ENCODE peak calls at places on chromosome 10, in nine cellular contexts. J is GM23338, A is cardiac muscle cell, Q is hepatocyte, U is GM12878, M is heart left ventricle, H is fibroblast of lung, F is dorsolateral prefrontal cortex, C is SK-N-SH. N is an unnamed sample.

GRCh38 chr10:109025187-109025586 is 898.1 kb downstream of the XPNPEP1 start:
- DNase-seq in F (no peak), C (no peak), M (no peak), H (no peak), A (no peak), U (no peak), Q (no peak), J (no peak), N (no peak)

GRCh38 chr10:50538473-50539398 is 85.0 kb downstream of the SGMS1 start:
- DNase-seq in H (no peak), Q (no peak), M (peak; percentile 35), U (no peak), F (peak; percentile 85), J (no peak), A (no peak), C (no peak), N (no peak)

GRCh38 chr10:3782099-3782455 is 2.9 kb downstream of the KLF6 start:
- DNase-seq in F (no peak), M (no peak), U (no peak), Q (no peak), C (no peak), J (no peak), A (peak; percentile 81), H (no peak), N (peak; percentile 35)

GRCh38 chr10:88952647-88953111 is at the start of gene ACTA2:
- DNase-seq in F (no peak), A (peak; percentile 85), M (peak; percentile 50), J (no peak), H (peak; percentile 67), Q (peak; percentile 25), C (peak; percentile 38), U (no peak), N (peak; percentile 43)

GRCh38 chr10:86339226-86339865 is 27.2 kb downstream of the GRID1 start:
- DNase-seq in A (no peak), M (no peak), Q (no peak), H (no peak), U (no peak), F (no peak), J (no peak), C (no peak), N (no peak)

GRCh38 chr10:96334888-96335526 is 23.8 kb downstream of the OPALIN start:
- DNase-seq in U (no peak), A (peak; percentile 56), C (peak; percentile 47), F (no peak), Q (peak; percentile 78), J (peak; percentile 84), M (no peak), H (peak; percentile 55), N (peak; percentile 35)

GRCh38 chr10:99595770-99596465 is 24.3 kb downstream of the SLC25A28 start:
- DNase-seq in Q (peak; percentile 31), C (no peak), M (no peak), F (no peak), J (peak; percentile 33), H (no peak), A (no peak), U (no peak), N (no peak)

GRCh38 chr10:91756286-91756685 is 41.9 kb upstream of the TNKS2 start:
- DNase-seq in J (no peak), H (peak; percentile 90), C (no peak), Q (no peak), M (no peak), A (peak; percentile 56), F (no peak), U (no peak), N (no peak)

GRCh38 chr10:97778452-97779302 is 6.9 kb upstream of the SFRP5 start:
- DNase-seq in M (no peak), H (no peak), A (no peak), F (no peak), J (peak; percentile 38), Q (no peak), U (no peak), C (no peak), N (no peak)

GRCh38 chr10:62560207-62560819 is 186.1 kb downstream of the ZNF365 start:
- DNase-seq in J (peak; percentile 4), U (no peak), H (peak; percentile 87), Q (peak; percentile 30), A (peak; percentile 85), M (no peak), C (no peak), F (no peak), N (no peak)

GRCh38 chr10:62559481-62560206 is 185.5 kb downstream of the ZNF365 start:
- DNase-seq in Q (no peak), C (no peak), J (no peak), F (no peak), A (peak; percentile 49), M (no peak), H (no peak), U (no peak), N (no peak)

DNA sequence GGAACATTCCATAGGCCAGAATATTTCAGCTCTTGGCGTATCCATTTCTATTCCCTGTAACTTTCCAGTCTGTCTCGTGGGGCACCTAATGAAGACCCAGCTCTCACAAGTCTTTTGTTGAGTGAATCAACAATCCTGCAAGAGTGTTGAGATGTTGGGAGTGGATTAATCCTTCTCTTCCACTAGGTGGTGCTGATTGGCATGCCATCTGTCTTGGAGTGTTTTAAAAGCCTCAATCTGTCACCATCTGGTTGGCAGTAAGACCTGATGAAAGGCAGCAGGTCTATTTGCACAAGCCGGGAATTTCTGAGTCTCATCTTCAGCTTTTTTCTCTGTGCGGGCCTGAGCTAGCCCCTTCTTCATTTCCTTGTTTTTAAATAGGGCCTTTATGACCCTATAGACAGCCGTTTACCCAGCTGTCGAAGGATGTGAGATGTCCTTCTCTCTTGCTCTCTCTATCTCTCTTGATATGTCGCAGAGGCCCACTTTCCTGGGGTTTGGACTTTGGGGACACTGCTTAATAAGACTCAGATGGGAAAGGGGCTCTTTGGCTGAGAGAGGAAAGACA is 180.5 kb downstream of the ZNF365 start:
- DNase-seq in F (no peak), C (peak; percentile 33), M (no peak), H (peak; percentile 55), Q (peak; percentile 56), U (no peak), A (peak; percentile 71), J (peak; percentile 77), N (peak; percentile 21)
- TF ChIP-seq CTCF in F (peak; percentile 50), C (peak; percentile 69), M (peak; percentile 49), H (peak; percentile 44), Q (peak; percentile 49), U (peak; percentile 63), A (peak; percentile 66), J (peak; percentile 64), N (peak; percentile 39)

DNA sequence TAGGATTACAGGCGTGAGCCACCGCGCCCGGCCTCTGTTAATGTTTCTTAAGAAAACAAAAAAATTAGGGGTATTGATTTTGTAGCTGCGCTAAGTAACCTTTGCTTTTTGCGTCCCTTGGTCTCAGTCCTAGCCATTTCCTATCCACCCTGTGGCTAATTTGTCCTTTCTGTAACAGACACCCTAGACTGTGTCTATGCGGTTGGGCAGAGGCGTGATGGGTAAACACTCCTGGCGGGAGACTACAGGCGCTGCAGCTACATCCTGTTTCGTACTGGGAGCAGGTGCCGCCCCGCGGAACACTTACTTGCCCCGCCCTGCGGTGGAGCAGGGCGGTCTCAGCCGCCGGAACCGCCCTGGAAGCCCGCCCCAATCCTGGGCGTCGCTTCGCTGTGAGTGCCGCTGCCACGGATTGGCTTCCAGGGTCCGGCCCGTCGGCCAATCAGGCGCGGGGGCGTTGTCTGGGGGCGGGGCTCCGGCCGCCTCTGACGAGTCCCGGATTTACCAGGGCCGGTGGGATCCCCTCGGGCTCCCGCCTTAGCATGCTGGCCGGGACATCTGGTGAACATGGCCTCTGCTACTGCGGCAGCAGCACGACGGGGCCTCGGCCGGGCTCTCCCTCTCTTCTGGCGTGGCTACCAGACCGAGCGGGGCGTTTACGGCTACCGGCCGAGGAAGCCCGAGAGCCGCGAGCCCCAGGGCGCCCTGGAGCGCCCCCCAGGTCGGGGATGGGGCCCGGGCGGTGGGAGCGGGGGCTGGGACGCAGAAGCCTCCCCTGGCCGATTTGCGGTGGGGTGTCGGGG is at the start of gene DHTKD1:
- DNase-seq in J (peak; percentile 99), Q (peak; percentile 99), A (peak; percentile 99), C (peak; percentile 99), M (peak; percentile 99), F (peak; percentile 98), H (peak; percentile 95), U (peak; percentile 94), N (peak; percentile 99)
- H3K27ac ChIP-seq in J (peak within 1 kb of the TSS; percentile 95), Q (peak within 1 kb of the TSS; percentile 76), A (peak within 1 kb of the TSS; percentile 91), C (peak within 1 kb of the TSS; percentile 54), M (peak within 1 kb of the TSS; percentile 91), F (peak within 1 kb of the TSS; percentile 95), H (peak within 1 kb of the TSS; percentile 64), U (peak within 1 kb of the TSS; percentile 84), N (peak within 1 kb of the TSS; percentile 56)

GRCh38 chr10:58330397-58330796 is 4.4 kb upstream of the UBE2D1 start:
- DNase-seq in J (no peak), Q (no peak), C (no peak), M (no peak), F (no peak), H (no peak), U (no peak), A (no peak), N (no peak)

GRCh38 chr10:58335306-58336005 is 650 bp downstream of the UBE2D1 start:
- DNase-seq in H (no peak), U (no peak), C (no peak), Q (peak; percentile 44), F (no peak), A (peak; percentile 28), M (peak; percentile 54), J (peak; percentile 53), N (peak; percentile 39)

GRCh38 chr10:58336242-58336641 is 1.4 kb downstream of the UBE2D1 start:
- DNase-seq in Q (no peak), H (no peak), U (no peak), J (no peak), M (no peak), F (no peak), C (no peak), A (no peak), N (no peak)

DNA sequence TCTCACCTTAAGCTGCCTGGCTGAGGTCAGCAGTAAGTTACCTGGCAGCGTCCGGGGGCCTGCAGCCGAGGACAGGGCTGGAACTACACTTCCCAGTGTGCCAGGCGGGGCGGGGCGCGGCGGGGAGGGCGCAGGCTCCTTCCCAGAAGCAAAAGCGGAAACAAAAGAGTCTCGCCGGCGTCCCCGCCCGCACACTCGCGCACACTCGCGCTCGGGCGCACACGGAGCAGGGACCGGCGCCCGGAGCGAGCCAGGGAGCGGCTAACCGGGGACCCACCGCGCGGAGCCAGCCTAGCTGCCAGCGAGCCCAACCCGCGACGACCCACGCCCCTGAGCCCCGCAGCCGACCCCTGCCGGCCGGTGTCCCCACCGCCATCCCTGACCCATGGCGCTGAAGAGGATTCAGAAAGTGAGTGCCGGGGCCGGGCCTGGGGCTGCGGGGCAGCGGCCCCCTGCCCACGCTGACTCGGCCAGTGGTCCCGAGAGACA is at the start of gene UBE2D1:
- DNase-seq in M (peak; percentile 92), J (peak; percentile 93), F (peak; percentile 85), H (peak; percentile 68), U (peak; percentile 15), Q (peak; percentile 90), C (peak; percentile 92), A (peak; percentile 83), N (peak; percentile 94)
- TF ChIP-seq CTCF in M (no peak), J (peak; percentile 26), F (peak; percentile 30), H (peak; percentile 3), U (no peak), Q (peak; percentile 8), C (no peak), A (peak; percentile 14), N (no peak)

DNA sequence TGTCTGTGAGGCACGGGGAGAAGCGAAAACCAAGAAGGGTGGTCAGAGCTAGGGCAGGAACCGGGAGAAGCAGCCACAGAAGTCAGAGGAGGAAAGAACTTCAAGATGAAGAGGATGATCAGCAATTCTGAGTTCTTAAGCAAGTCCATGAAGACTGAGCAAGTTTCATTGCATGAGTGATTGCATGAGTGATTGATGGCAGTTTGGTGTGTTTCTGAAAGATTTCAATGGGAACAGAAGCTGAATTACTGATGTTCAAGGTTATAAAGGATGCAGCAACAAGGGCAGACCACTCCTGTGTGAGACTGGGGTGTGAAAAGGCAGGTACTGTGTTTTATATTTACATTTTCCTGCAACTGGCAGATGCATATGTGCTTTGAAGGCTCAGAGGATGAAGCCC is 35.4 kb downstream of the CCNY start:
- DNase-seq in M (no peak), F (no peak), A (no peak), U (no peak), Q (no peak), C (no peak), H (no peak), J (no peak), N (no peak)
- H3K27ac ChIP-seq in M (peak overlapping the region; percentile 89), F (no peak overlapping the region), A (peak overlapping the region; percentile 71), U (no peak overlapping the region), Q (no peak overlapping the region), C (no peak overlapping the region), H (no peak overlapping the region), J (no peak overlapping the region), N (no peak overlapping the region)